ENCODE peak calls at places on chromosomes 3 and 15, in nine cellular contexts. F is cardiac muscle cell; W is uterus; O is right lobe of liver; T is tibial artery; S is CD8-positive, alpha-beta T cell; B is psoas muscle; N is transverse colon; X is tibial nerve. I is an unnamed sample.

GRCh38 chr3:27500051-27500450 is 15.9 kb upstream of the SLC4A7 start:
- DNase-seq in F (peak; percentile 21), W (no peak), O (no peak), T (no peak), S (no peak), B (no peak), N (no peak), X (no peak), I (no peak)

GRCh38 chr3:184466413-184466960 is 86.6 kb downstream of the CHRD start:
- DNase-seq in F (peak; percentile 50), W (peak; percentile 32), O (no peak), T (no peak), S (no peak), B (peak; percentile 34), N (peak; percentile 21), X (no peak), I (no peak)

GRCh38 chr3:190081387-190081786 is 39.3 kb downstream of the P3H2 start:
- DNase-seq in F (no peak), W (no peak), O (no peak), T (no peak), S (no peak), B (no peak), N (no peak), X (no peak), I (no peak)

GRCh38 chr3:16828815-16829214 is 55.9 kb upstream of the PLCL2 start:
- DNase-seq in F (peak; percentile 67), W (no peak), O (no peak), T (no peak), S (peak; percentile 34), B (no peak), N (peak; percentile 65), X (no peak), I (peak; percentile 11)

GRCh38 chr15:85407421-85408269 is 27.2 kb downstream of the AKAP13 start:
- DNase-seq in F (peak; percentile 76), W (no peak), O (no peak), T (no peak), S (peak; percentile 7), B (no peak), N (no peak), X (no peak), I (peak; percentile 46)

GRCh38 chr15:79988448-79989117 is 17.6 kb upstream of the BCL2A1 start:
- DNase-seq in F (no peak), W (no peak), O (peak; percentile 71), T (no peak), S (no peak), B (no peak), N (no peak), X (no peak), I (no peak)

GRCh38 chr3:125110016-125110875 is 54.4 kb upstream of the HEG1 start:
- DNase-seq in F (peak; percentile 89), W (no peak), O (no peak), T (no peak), S (no peak), B (no peak), N (no peak), X (no peak), I (no peak)

GRCh38 chr3:183823963-183824362 is 1.4 kb downstream of the MAP6D1 start:
- DNase-seq in F (no peak), W (no peak), O (no peak), T (no peak), S (no peak), B (no peak), N (no peak), X (no peak), I (no peak)

GRCh38 chr3:71299160-71299559 is 284.4 kb downstream of the FOXP1 start:
- DNase-seq in F (no peak), W (no peak), O (no peak), T (no peak), S (no peak), B (no peak), N (no peak), X (no peak), I (peak; percentile 40)

GRCh38 chr15:90620379-90621134 is 90.8 kb downstream of the CRTC3 start:
- DNase-seq in F (peak; percentile 16), W (no peak), O (no peak), T (no peak), S (no peak), B (no peak), N (no peak), X (no peak), I (peak; percentile 31)

GRCh38 chr3:181635141-181635540 is 76.6 kb upstream of the SOX2 start:
- DNase-seq in F (no peak), W (no peak), O (no peak), T (no peak), S (no peak), B (no peak), N (no peak), X (no peak), I (no peak)

GRCh38 chr15:85330941-85331588 is 49.3 kb upstream of the AKAP13 start:
- DNase-seq in F (peak; percentile 95), W (peak; percentile 93), O (peak; percentile 84), T (peak; percentile 96), S (peak; percentile 58), B (peak; percentile 86), N (peak; percentile 95), X (peak; percentile 85), I (peak; percentile 55)

GRCh38 chr3:115098354-115099073 is 48.6 kb downstream of the ZBTB20 start:
- DNase-seq in F (no peak), W (no peak), O (no peak), T (no peak), S (no peak), B (no peak), N (no peak), X (no peak), I (no peak)

GRCh38 chr15:77851696-77852095 is 219.0 kb upstream of the LINGO1 start:
- DNase-seq in F (no peak), W (no peak), O (peak; percentile 32), T (peak; percentile 34), S (no peak), B (no peak), N (no peak), X (no peak), I (no peak)

GRCh38 chr3:113532698-113533533 is 561 bp downstream of the SIDT1 start:
- DNase-seq in F (no peak), W (no peak), O (no peak), T (no peak), S (peak; percentile 35), B (peak; percentile 29), N (peak; percentile 46), X (no peak), I (peak; percentile 21)

GRCh38 chr3:132593950-132594328 is 3.1 kb upstream of the ACKR4 start:
- DNase-seq in F (peak; percentile 49), W (no peak), O (no peak), T (no peak), S (no peak), B (no peak), N (no peak), X (no peak), I (no peak)

GRCh38 chr3:183338520-183338919 is 85.5 kb downstream of the B3GNT5 start:
- DNase-seq in F (no peak), W (no peak), O (no peak), T (no peak), S (no peak), B (no peak), N (no peak), X (no peak), I (no peak)

GRCh38 chr3:71006810-71007785 is 576.4 kb downstream of the FOXP1 start:
- DNase-seq in F (peak; percentile 46), W (no peak), O (no peak), T (no peak), S (no peak), B (no peak), N (no peak), X (no peak), I (no peak)

GRCh38 chr3:66259721-66260255 is 39.0 kb downstream of the SLC25A26 start:
- DNase-seq in F (no peak), W (no peak), O (no peak), T (no peak), S (no peak), B (no peak), N (no peak), X (no peak), I (no peak)

GRCh38 chr15:100899601-100900000 is 19.6 kb upstream of the LRRK1 start:
- DNase-seq in F (no peak), W (no peak), O (peak; percentile 20), T (no peak), S (no peak), B (no peak), N (no peak), X (no peak), I (no peak)

DNA sequence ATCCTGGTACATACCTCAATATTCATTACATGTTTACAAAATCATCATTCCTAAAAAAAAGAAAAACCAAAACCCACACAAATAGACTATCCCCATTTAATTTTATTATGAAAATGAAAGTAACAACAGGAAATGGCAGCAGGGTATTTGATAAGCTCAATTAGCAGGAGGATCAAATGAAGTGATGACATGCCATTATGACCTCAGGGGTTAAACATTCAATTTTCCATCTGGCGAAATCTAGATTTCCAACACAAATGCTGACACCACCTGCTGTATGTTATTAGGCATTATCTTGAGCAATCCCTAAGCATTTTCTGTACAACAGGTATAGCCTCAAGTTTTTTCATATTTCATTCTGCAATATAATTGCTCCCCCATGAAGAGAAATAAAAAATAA is 57.1 kb downstream of the SHQ1 start:
- DNase-seq in F (peak; percentile 28), W (no peak), O (no peak), T (no peak), S (no peak), B (no peak), N (no peak), X (no peak), I (no peak)
- H3K36me3 ChIP-seq in F (no peaks in the 10 kb centered on the region), W (no peaks in the 10 kb centered on the region), O (no peaks in the 10 kb centered on the region), T (peaks cover 11% of the 10 kb centered on the region), S (no peaks in the 10 kb centered on the region), B (peaks cover 15% of the 10 kb centered on the region), N (no peaks in the 10 kb centered on the region), X (peaks cover 28% of the 10 kb centered on the region), I (no peaks in the 10 kb centered on the region)

GRCh38 chr3:47001731-47002489 is 22.4 kb downstream of the NBEAL2 start:
- DNase-seq in F (no peak), W (no peak), O (no peak), T (peak; percentile 60), S (no peak), B (peak; percentile 8), N (no peak), X (no peak), I (no peak)
- H3K36me3 ChIP-seq in F (no peaks in the 10 kb centered on the region), W (no peaks in the 10 kb centered on the region), O (peaks cover 4% of the 10 kb centered on the region), T (peaks cover 59% of the 10 kb centered on the region), S (peaks cover 15% of the 10 kb centered on the region), B (peaks cover 61% of the 10 kb centered on the region), N (peaks cover 3% of the 10 kb centered on the region), X (peaks cover 97% of the 10 kb centered on the region), I (peaks cover 95% of the 10 kb centered on the region)

DNA sequence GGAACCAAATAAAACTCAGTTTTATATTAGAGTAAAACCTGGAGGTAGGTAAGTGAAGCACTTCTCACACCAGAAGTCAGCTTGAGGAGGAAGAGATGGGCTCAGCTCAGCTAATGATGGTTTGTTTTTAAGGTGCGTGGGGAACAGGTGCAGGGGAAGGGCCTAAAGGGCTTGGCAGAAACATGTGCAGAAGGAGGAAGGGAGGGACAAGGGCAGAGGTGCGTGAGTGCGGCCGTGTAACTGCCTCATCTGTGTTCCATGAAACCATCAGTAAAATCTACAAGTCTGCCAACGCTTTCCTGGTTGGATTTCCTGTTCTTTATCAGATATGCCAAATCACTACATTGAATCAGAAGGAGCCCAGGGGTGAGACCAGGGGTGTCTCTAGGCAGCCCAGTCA is 19.9 kb downstream of the FYCO1 start:
- DNase-seq in F (no peak), W (no peak), O (no peak), T (no peak), S (no peak), B (no peak), N (no peak), X (no peak), I (no peak)
- H3K36me3 ChIP-seq in F (peaks cover 38% of the 10 kb centered on the region), W (no peaks in the 10 kb centered on the region), O (peaks cover 1% of the 10 kb centered on the region), T (peaks cover 79% of the 10 kb centered on the region), S (peaks cover 26% of the 10 kb centered on the region), B (peaks cover 64% of the 10 kb centered on the region), N (peaks cover 13% of the 10 kb centered on the region), X (peaks cover 95% of the 10 kb centered on the region), I (peaks cover 55% of the 10 kb centered on the region)

GRCh38 chr3:56132762-56133161 is 335.5 kb downstream of the ERC2 start:
- DNase-seq in F (no peak), W (no peak), O (no peak), T (no peak), S (no peak), B (no peak), N (no peak), X (no peak), I (no peak)
- H3K36me3 ChIP-seq in F (no peaks in the 10 kb centered on the region), W (no peaks in the 10 kb centered on the region), O (no peaks in the 10 kb centered on the region), T (no peaks in the 10 kb centered on the region), S (no peaks in the 10 kb centered on the region), B (no peaks in the 10 kb centered on the region), N (no peaks in the 10 kb centered on the region), X (no peaks in the 10 kb centered on the region), I (no peaks in the 10 kb centered on the region)

I was measured in CD4-positive, CD25-positive, alpha-beta regulatory T cell.